ENCODE peak calls at places on chromosome 18, in four cellular contexts. One of them, this sample, is unnamed.

GRCh38 chr18:30387401-30387800 is 655.1 kb downstream of the DSC3 start:
- DNase-seq in T1000: no peak
- DNase-seq in NCI-H460: no peak
- DNase-seq in small intestine: no peak
- DNase-seq in this sample: no peak

GRCh38 chr18:49591271-49591670 is 29.4 kb downstream of the LIPG start:
- DNase-seq in NCI-H460: no peak
- DNase-seq in small intestine: peak; percentile 75
- DNase-seq in T1000: no peak
- DNase-seq in this sample: no peak

GRCh38 chr18:54100920-54101319 is 123.5 kb downstream of the MBD2 start:
- DNase-seq in T1000: no peak
- DNase-seq in small intestine: no peak
- DNase-seq in NCI-H460: no peak
- DNase-seq in this sample: no peak

GRCh38 chr18:39561136-39561535 is 1995.5 kb upstream of the CELF4 start:
- DNase-seq in small intestine: no peak
- DNase-seq in NCI-H460: no peak
- DNase-seq in T1000: no peak
- DNase-seq in this sample: no peak

GRCh38 chr18:56278643-56279042 is 359.7 kb downstream of the TXNL1 start:
- DNase-seq in NCI-H460: no peak
- DNase-seq in small intestine: no peak
- DNase-seq in T1000: no peak
- DNase-seq in this sample: no peak

GRCh38 chr18:76756491-76757288 is 65.7 kb upstream of the ZNF236 start:
- DNase-seq in T1000: no peak
- DNase-seq in NCI-H460: no peak
- DNase-seq in small intestine: no peak
- DNase-seq in this sample: no peak

GRCh38 chr18:41326311-41326710 is 628.7 kb upstream of the PIK3C3 start:
- DNase-seq in small intestine: no peak
- DNase-seq in T1000: no peak
- DNase-seq in NCI-H460: no peak
- DNase-seq in this sample: no peak

GRCh38 chr18:8890957-8891464 is 185.7 kb downstream of the MTCL1 start:
- DNase-seq in NCI-H460: peak; percentile 86
- DNase-seq in small intestine: peak; percentile 90
- DNase-seq in T1000: peak; percentile 62
- DNase-seq in this sample: peak; percentile 93

GRCh38 chr18:76338088-76338487 is 157.0 kb downstream of the ZNF516 start:
- DNase-seq in NCI-H460: no peak
- DNase-seq in T1000: no peak
- DNase-seq in small intestine: no peak
- DNase-seq in this sample: no peak

GRCh38 chr18:23071285-23071684 is 64.0 kb upstream of the CABLES1 start:
- DNase-seq in NCI-H460: no peak
- DNase-seq in T1000: no peak
- DNase-seq in small intestine: peak; percentile 79
- DNase-seq in this sample: no peak

GRCh38 chr18:10351221-10351795 is 103.1 kb upstream of the APCDD1 start:
- DNase-seq in NCI-H460: no peak
- DNase-seq in small intestine: no peak
- DNase-seq in T1000: no peak
- DNase-seq in this sample: no peak

GRCh38 chr18:32372381-32373061 is 98.2 kb downstream of the GAREM1 start:
- DNase-seq in NCI-H460: peak; percentile 75
- DNase-seq in T1000: no peak
- DNase-seq in small intestine: peak; percentile 94
- DNase-seq in this sample: no peak

GRCh38 chr18:45557296-45557695 is 58.0 kb upstream of the SLC14A2 start:
- DNase-seq in T1000: no peak
- DNase-seq in small intestine: no peak
- DNase-seq in NCI-H460: no peak
- DNase-seq in this sample: no peak